ENCODE peak calls at places on chromosomes 3 and 15, in seven cellular contexts. D, I, O, H, R, V and U are unnamed samples.

GRCh38 chr3:148943531-148944200 is 47.7 kb upstream of the GYG1 start:
- DNase-seq in D (no peak), I (no peak), O (no peak), H (no peak), R (no peak), V (peak; percentile 74), U (no peak)

GRCh38 chr3:51992017-51992682 is 3.5 kb downstream of the RPL29 start:
- DNase-seq in D (no peak), I (no peak), O (no peak), H (no peak), R (no peak), V (peak; percentile 47), U (no peak)

GRCh38 chr3:134252766-134253165 is 2.1 kb upstream of the RYK start:
- DNase-seq in D (no peak), I (no peak), O (no peak), H (no peak), R (no peak), V (no peak), U (no peak)

GRCh38 chr15:24954783-24955548 is at the start of the genes SNRPN and SNURF:
- DNase-seq in D (peak; percentile 94), I (peak; percentile 92), O (peak; percentile 76), H (peak; percentile 90), R (no peak), V (no peak), U (peak; percentile 91)

GRCh38 chr3:8366214-8366613 is 135.4 kb upstream of the LMCD1 start:
- DNase-seq in D (no peak), I (no peak), O (no peak), H (no peak), R (no peak), V (no peak), U (no peak)

GRCh38 chr15:61275901-61276300 is 46.8 kb upstream of the RORA start:
- DNase-seq in D (no peak), I (no peak), O (no peak), H (no peak), R (no peak), V (no peak), U (no peak)

GRCh38 chr15:66476535-66476934 is 21.0 kb downstream of the SNAPC5 start:
- DNase-seq in D (peak; percentile 54), I (no peak), O (no peak), H (no peak), R (no peak), V (no peak), U (no peak)

GRCh38 chr15:66923438-66923881 is 141.9 kb upstream of the SMAD3 start:
- DNase-seq in D (no peak), I (no peak), O (peak; percentile 43), H (no peak), R (no peak), V (peak; percentile 40), U (peak; percentile 46)

GRCh38 chr15:78120523-78120922 is 10.7 kb downstream of the CIB2 start:
- DNase-seq in D (no peak), I (no peak), O (no peak), H (no peak), R (no peak), V (no peak), U (no peak)

GRCh38 chr3:123331651-123332050 is 117.2 kb downstream of the ADCY5 start:
- DNase-seq in D (no peak), I (no peak), O (no peak), H (peak; percentile 31), R (no peak), V (no peak), U (peak; percentile 44)

GRCh38 chr15:59148160-59148810 is 43.3 kb downstream of the CCNB2 start:
- DNase-seq in D (peak; percentile 31), I (no peak), O (no peak), H (no peak), R (no peak), V (no peak), U (no peak)

GRCh38 chr15:57551717-57552677 is 39.7 kb upstream of the MYZAP start:
- DNase-seq in D (peak; percentile 57), I (no peak), O (no peak), H (no peak), R (no peak), V (no peak), U (no peak)

GRCh38 chr15:74414081-74414580 is 19.6 kb downstream of the SEMA7A start:
- DNase-seq in D (no peak), I (no peak), O (no peak), H (no peak), R (no peak), V (no peak), U (no peak)

GRCh38 chr3:117936159-117936558 is 1098.5 kb downstream of the IGSF11 start:
- DNase-seq in D (no peak), I (no peak), O (no peak), H (no peak), R (no peak), V (no peak), U (no peak)

GRCh38 chr3:101229681-101230080 is 90.7 kb downstream of the IMPG2 start:
- DNase-seq in D (no peak), I (no peak), O (no peak), H (no peak), R (no peak), V (no peak), U (no peak)

DNA sequence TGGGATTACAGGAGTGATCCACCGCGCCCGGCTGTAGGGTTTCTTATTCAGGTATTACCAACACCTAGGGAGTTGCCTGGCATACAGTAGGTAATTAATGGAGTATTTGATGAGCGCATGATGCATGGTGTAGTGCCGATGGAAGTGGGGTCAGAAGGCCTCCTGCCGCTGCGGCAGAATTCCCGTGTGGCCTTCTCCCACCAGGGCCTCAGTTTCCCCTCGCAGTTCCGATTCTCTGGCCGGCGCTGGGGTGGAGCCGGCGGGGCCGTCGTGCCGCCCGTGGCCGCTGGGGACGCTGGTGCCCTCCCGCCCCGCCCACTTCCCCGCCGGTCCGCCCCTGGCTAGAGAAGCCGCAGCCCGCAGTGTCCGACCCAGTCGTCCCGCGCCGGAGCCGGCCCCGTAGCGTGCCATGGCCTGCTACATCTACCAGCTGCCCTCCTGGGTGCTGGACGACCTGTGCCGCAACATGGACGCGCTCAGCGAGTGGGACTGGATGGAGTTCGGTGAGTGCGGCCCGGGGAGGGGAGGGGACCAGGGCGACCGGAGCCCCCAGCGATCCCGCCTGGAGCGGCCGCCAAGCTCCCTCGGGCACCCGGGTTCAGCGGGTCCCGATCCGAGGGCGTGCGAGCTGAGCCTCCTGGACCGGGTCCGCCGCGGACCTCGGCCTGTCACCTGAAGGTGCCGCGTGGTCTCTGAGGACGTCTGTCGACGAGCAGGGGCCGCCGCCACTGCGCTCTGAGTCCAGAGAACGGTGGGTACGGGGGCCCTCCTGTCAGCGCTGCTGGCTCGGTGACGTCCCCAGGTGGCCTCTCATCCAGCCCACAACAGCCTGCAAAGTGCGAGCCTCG is at the start of gene IRAK2:
- DNase-seq in D (peak; percentile 96), I (peak; percentile 83), O (peak; percentile 80), H (peak; percentile 88), R (no peak), V (peak; percentile 63), U (peak; percentile 90)
- TF ChIP-seq POLR2A in D (no peak), I (peak; percentile 80), O (peak; percentile 29), H (peak; percentile 52), R (no peak), V (no peak), U (no peak)

DNA sequence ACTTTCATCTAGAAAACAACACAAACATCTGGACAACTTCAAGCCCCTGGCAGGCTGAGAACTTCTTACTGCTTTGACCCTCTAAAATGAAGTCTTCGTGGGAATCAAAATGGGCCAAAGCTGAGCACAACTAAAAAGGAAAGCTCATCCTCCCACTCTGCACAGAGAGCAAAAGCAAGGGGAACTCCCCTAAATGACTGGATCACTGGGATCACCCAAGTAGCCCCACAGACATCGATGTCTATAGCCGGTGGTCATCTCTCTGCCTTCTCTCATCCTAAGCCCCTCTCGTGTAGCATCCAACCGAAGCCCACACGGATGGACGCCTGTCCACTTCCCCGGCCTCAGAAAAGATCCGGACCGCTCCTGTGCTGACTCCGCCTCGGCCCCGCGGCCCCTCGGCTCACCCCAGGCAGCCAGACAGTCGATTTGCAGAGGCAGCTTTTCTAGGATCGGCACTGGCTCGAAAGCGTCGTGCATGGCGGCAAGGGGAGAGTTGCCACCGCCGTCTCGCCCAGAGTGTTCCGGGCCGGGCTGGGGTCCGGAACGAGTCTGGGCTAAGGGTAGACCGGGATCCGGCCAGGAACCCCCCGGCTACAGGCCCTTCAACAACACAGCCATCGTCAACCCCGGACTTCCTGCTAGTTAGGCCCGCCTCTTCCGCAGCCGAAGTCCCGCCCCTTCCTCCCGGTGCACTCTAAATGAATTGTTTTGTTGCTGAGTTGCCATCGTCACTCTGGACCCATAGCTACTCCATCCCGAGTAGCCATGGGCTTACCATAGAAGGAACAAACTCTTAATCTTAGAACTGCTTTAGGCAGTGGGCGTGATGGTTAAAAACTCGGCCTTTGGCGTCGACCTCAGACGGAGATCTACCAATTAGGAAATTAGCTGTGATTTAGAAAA is at the start of gene VPS39:
- DNase-seq in D (peak; percentile 95), I (peak; percentile 93), O (peak; percentile 86), H (peak; percentile 88), R (no peak), V (peak; percentile 86), U (peak; percentile 90)
- TF ChIP-seq POLR2A in D (no peak), I (peak; percentile 69), O (peak; percentile 76), H (peak; percentile 80), R (no peak), V (peak; percentile 87), U (no peak)

GRCh38 chr3:184712248-184712559 is 340 bp upstream of the MAGEF1 start:
- DNase-seq in D (no peak), I (no peak), O (no peak), H (no peak), R (no peak), V (no peak), U (no peak)

GRCh38 chr3:184712579-184713355 is 903 bp upstream of the MAGEF1 start:
- DNase-seq in D (no peak), I (no peak), O (no peak), H (no peak), R (no peak), V (no peak), U (no peak)

GRCh38 chr3:184710870-184711365 is 946 bp downstream of the MAGEF1 start:
- DNase-seq in D (no peak), I (no peak), O (peak; percentile 29), H (no peak), R (no peak), V (no peak), U (no peak)

GRCh38 chr3:184713521-184713920 is 1.7 kb upstream of the MAGEF1 start:
- DNase-seq in D (no peak), I (no peak), O (no peak), H (no peak), R (no peak), V (no peak), U (no peak)

GRCh38 chr3:184711366-184712247 is at the start of gene MAGEF1:
- DNase-seq in D (peak; percentile 94), I (peak; percentile 87), O (peak; percentile 85), H (peak; percentile 91), R (peak; percentile 85), V (peak; percentile 96), U (peak; percentile 88)
- TF ChIP-seq POLR2A in D (no peak), I (peak; percentile 75), O (peak; percentile 71), H (peak; percentile 86), R (no peak), V (peak; percentile 81), U (peak; percentile 36)

GRCh38 chr3:89335693-89336092 is 228.3 kb downstream of the EPHA3 start:
- DNase-seq in D (no peak), I (no peak), O (no peak), H (no peak), R (no peak), V (no peak), U (no peak)

DNA sequence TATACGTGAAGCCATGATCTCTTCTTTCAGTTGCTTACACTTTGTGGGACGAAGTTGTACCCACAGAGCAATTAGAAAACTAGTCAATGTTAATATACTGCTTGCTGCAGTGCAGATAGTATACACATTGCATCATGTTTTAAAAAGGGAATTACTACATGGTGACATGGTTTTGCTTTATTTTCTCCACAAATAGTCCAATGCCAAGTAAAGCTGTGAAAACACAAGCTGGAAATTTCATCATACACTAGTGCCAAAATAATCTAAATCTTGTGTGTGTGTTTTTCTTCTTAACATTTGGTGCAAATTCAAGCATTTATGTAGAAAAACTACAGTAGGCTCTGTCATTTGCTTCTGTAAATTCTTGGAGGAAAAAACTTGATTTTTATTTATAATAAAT is 233.0 kb downstream of the EPHA3 start:
- DNase-seq in D (no peak), I (no peak), O (no peak), H (no peak), R (no peak), V (no peak), U (no peak)
- TF ChIP-seq POLR2A in D (no peak), I (no peak), O (no peak), H (no peak), R (no peak), V (no peak), U (no peak)